ENCODE peak calls at places on chromosomes 12 and 14, in eight cellular contexts. W, H, T, N, Z, P, L and I are unnamed samples.

GRCh38 chr12:119328111-119328510 is 6.4 kb upstream of the CCDC60 start:
- DNase-seq in W (no peak), H (no peak), T (peak; percentile 28), N (no peak), Z (no peak), P (no peak), L (no peak), I (no peak)

GRCh38 chr12:11807453-11807852 is 158.0 kb downstream of the ETV6 start:
- DNase-seq in W (no peak), H (no peak), T (no peak), N (no peak), Z (no peak), P (no peak), L (no peak), I (no peak)

GRCh38 chr14:51872396-51872795 is 12.0 kb downstream of the GNG2 start:
- DNase-seq in W (no peak), H (no peak), T (no peak), N (no peak), Z (no peak), P (no peak), L (no peak), I (no peak)

GRCh38 chr14:34012978-34013713 is 62.3 kb upstream of the EGLN3 start:
- DNase-seq in W (no peak), H (peak; percentile 50), T (no peak), N (no peak), Z (no peak), P (no peak), L (no peak), I (no peak)

GRCh38 chr14:80946187-80946586 is 4.6 kb upstream of the CEP128 start:
- DNase-seq in W (no peak), H (no peak), T (no peak), N (no peak), Z (no peak), P (no peak), L (no peak), I (no peak)

GRCh38 chr12:9730591-9730990 is 2.3 kb downstream of the CLECL1 start:
- DNase-seq in W (no peak), H (no peak), T (no peak), N (no peak), Z (no peak), P (no peak), L (no peak), I (no peak)

GRCh38 chr14:50051106-50051505 is 65.3 kb downstream of the VCPKMT start:
- DNase-seq in W (no peak), H (no peak), T (no peak), N (no peak), Z (no peak), P (no peak), L (no peak), I (no peak)

GRCh38 chr12:96033549-96034389 is 1.6 kb downstream of the LTA4H start:
- DNase-seq in W (no peak), H (no peak), T (no peak), N (no peak), Z (no peak), P (no peak), L (no peak), I (no peak)

GRCh38 chr12:4595881-4596280 is 33.9 kb downstream of the DYRK4 start:
- DNase-seq in W (no peak), H (no peak), T (no peak), N (no peak), Z (no peak), P (no peak), L (no peak), I (no peak)

GRCh38 chr14:77111021-77111420 is 13.0 kb downstream of the CIPC start:
- DNase-seq in W (no peak), H (peak; percentile 76), T (no peak), N (peak; percentile 79), Z (no peak), P (no peak), L (peak; percentile 32), I (no peak)

GRCh38 chr12:78457951-78458350 is 406.6 kb upstream of the SYT1 start:
- DNase-seq in W (peak; percentile 13), H (no peak), T (no peak), N (no peak), Z (no peak), P (no peak), L (no peak), I (no peak)

GRCh38 chr12:71195338-71195896 is 37.6 kb upstream of the TSPAN8 start:
- DNase-seq in W (no peak), H (no peak), T (no peak), N (no peak), Z (no peak), P (no peak), L (no peak), I (no peak)

GRCh38 chr12:109944975-109945374 is 44.9 kb downstream of the TCHP start:
- DNase-seq in W (no peak), H (no peak), T (no peak), N (peak; percentile 48), Z (no peak), P (no peak), L (peak; percentile 36), I (peak; percentile 68)

GRCh38 chr14:104634031-104634760 is 29.6 kb upstream of the TMEM179 start:
- DNase-seq in W (no peak), H (no peak), T (no peak), N (no peak), Z (no peak), P (no peak), L (no peak), I (no peak)

GRCh38 chr14:93938766-93939303 is 11.7 kb downstream of the FAM181A start:
- DNase-seq in W (no peak), H (no peak), T (no peak), N (no peak), Z (no peak), P (no peak), L (no peak), I (peak; percentile 45)

GRCh38 chr14:93943052-93943451 is 15.9 kb downstream of the FAM181A start:
- DNase-seq in W (peak; percentile 27), H (peak; percentile 54), T (no peak), N (no peak), Z (no peak), P (no peak), L (no peak), I (no peak)

GRCh38 chr14:93941293-93941910 is 14.3 kb downstream of the FAM181A start:
- DNase-seq in W (peak; percentile 66), H (peak; percentile 79), T (no peak), N (no peak), Z (peak; percentile 78), P (no peak), L (peak; percentile 63), I (no peak)

GRCh38 chr14:93939304-93940229 is 12.4 kb downstream of the FAM181A start:
- DNase-seq in W (peak; percentile 29), H (no peak), T (peak; percentile 56), N (peak; percentile 74), Z (peak; percentile 72), P (peak; percentile 95), L (peak; percentile 76), I (peak; percentile 79)

DNA sequence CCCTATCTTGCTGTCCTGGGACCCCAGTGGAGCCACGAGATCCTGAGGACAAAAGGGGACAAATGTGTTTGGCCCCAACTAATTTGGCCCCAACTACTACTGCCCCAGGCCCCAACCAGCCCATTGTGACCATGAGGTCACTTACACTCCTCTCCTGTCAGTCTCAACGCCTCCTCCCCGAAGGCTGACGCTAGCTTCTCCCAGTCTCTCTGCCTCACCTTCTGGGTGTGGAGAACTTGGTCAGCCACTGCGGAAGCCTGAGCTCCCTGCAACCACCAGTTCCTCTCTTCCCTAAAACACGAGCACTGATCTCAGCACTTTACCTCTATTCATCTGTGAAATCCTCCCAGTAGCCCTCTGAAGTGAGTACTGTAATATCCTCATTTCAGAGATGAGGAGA is 13.3 kb downstream of the FAM181A start:
- DNase-seq in W (no peak), H (no peak), T (no peak), N (no peak), Z (no peak), P (no peak), L (no peak), I (no peak)
- H3K27ac ChIP-seq in W (peak overlapping the region; percentile 21), H (peak overlapping the region; percentile 99), T (no peak overlapping the region), N (no peak overlapping the region), Z (peak overlapping the region; percentile 97), P (no peak overlapping the region), L (peak overlapping the region; percentile 1), I (no peak overlapping the region)

DNA sequence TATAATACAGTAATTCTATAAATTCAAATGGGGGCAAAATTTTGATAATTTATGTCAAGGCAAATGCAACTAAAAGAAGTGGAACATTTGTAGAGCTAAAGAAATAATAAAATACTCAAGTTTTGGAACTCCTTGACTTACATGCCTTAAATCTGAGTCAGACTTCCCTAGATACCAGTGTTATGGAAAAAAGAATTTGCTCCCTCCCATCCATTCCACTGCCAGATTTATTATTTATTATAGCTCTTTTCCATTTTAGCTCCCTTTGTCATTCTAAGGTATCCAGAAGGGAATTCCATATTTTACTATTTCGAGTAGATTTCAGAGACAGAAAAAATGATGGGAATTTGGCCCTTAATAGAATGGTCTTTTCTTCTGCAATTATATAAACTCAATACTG is 44.0 kb downstream of the RHOJ start:
- DNase-seq in W (peak; percentile 10), H (no peak), T (no peak), N (no peak), Z (no peak), P (no peak), L (peak; percentile 72), I (no peak)
- H3K27ac ChIP-seq in W (no peak overlapping the region), H (no peak overlapping the region), T (no peak overlapping the region), N (no peak overlapping the region), Z (no peak overlapping the region), P (no peak overlapping the region), L (no peak overlapping the region), I (no peak overlapping the region)

DNA sequence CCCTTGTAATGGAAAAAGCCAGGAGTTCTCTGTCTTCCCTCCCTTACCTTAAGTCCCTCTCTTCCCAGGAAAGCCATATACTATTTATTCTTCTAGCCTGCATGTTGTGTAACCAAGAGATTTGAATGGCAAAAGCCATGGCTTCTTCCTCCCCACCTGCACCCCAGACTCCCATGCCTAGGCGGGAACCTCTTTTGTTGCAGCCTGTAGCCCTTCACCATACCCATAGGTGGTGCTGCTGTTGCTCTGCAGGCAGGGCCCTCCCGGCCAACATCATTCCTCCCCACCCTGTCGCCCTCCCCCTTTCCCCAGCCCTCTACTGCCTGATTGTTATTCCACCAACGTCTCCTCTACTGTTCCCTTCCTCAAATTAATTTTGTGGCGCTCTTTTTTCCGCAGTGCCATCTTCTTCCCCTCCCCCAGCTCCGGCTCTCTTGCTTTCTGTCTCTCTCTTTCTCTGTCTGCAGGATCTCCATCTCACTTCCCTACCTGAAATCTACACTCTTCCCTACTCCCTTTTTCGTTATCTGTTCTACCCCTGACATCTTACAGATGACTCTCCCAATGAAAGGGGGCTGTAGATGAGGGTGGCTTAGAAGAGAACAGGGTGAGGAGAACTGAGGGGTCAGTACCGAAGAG is 13.8 kb downstream of the NGDN start:
- DNase-seq in W (no peak), H (no peak), T (no peak), N (peak; percentile 38), Z (no peak), P (no peak), L (peak; percentile 37), I (no peak)
- H3K27ac ChIP-seq in W (no peak overlapping the region), H (no peak overlapping the region), T (no peak overlapping the region), N (no peak overlapping the region), Z (no peak overlapping the region), P (no peak overlapping the region), L (no peak overlapping the region), I (no peak overlapping the region)

GRCh38 chr12:118237053-118237665 is 101.2 kb downstream of the PEBP1 start:
- DNase-seq in W (no peak), H (no peak), T (no peak), N (no peak), Z (no peak), P (no peak), L (no peak), I (no peak)
- H3K27ac ChIP-seq in W (no peak overlapping the region), H (peak overlapping the region; percentile 86), T (no peak overlapping the region), N (no peak overlapping the region), Z (no peak overlapping the region), P (no peak overlapping the region), L (no peak overlapping the region), I (no peak overlapping the region)

GRCh38 chr12:47904647-47905312 is at the start of gene VDR:
- DNase-seq in W (peak; percentile 21), H (peak; percentile 74), T (peak; percentile 87), N (peak; percentile 60), Z (peak; percentile 83), P (peak; percentile 61), L (peak; percentile 77), I (peak; percentile 86)
- H3K27ac ChIP-seq in W (peak within 1 kb of the TSS; percentile 83), H (peak within 1 kb of the TSS; percentile 66), T (peak within 1 kb of the TSS; percentile 63), N (no peak within 1 kb of the TSS), Z (peak within 1 kb of the TSS; percentile 69), P (no peak within 1 kb of the TSS), L (no peak within 1 kb of the TSS), I (no peak within 1 kb of the TSS)